ENCODE peak calls at places on chromosomes 13 and 19, in four cellular contexts. N, J, U and K are unnamed samples.
A peak's percentile ranks its signal among the peaks of the same experiment; 100 is the strongest.

GRCh38 chr13:23598371-23598770 is 28.2 kb downstream of the TNFRSF19 start:
- DNase-seq in J (no peak), N (no peak), U (no peak), K (no peak)

GRCh38 chr13:112376050-112376681 is at the start of gene SPACA7:
- DNase-seq in N (no peak), U (no peak), J (no peak), K (no peak)

GRCh38 chr19:57512845-57513244 is 13.1 kb downstream of the ZNF773 start:
- DNase-seq in J (no peak), U (no peak), N (no peak), K (peak; percentile 60)

GRCh38 chr19:9151367-9151766 is 11.2 kb downstream of the ZNF317 start:
- DNase-seq in J (no peak), U (no peak), N (no peak), K (no peak)

GRCh38 chr19:6383188-6383587 is 7.5 kb upstream of the PSPN start:
- DNase-seq in U (no peak), N (no peak), J (no peak), K (no peak)

GRCh38 chr19:19661675-19662251 is 1.7 kb downstream of the ATP13A1 start:
- DNase-seq in N (no peak), J (no peak), U (peak; percentile 30), K (no peak)

GRCh38 chr19:48685583-48685982 is 10.2 kb upstream of the FUT2 start:
- DNase-seq in N (no peak), U (no peak), J (no peak), K (no peak)

GRCh38 chr13:51683537-51684050 is 99.3 kb downstream of the WDFY2 start:
- DNase-seq in N (no peak), U (no peak), J (no peak), K (no peak)

GRCh38 chr19:51807111-51807701 is 12.2 kb downstream of the FPR3 start:
- DNase-seq in N (peak; percentile 25), U (peak; percentile 42), J (no peak), K (no peak)

GRCh38 chr19:15540435-15540834 is 32.1 kb downstream of the CYP4F22 start:
- DNase-seq in J (no peak), U (no peak), N (no peak), K (no peak)

GRCh38 chr19:17340302-17340870 is 3.0 kb downstream of the GTPBP3 start:
- DNase-seq in J (no peak), N (peak; percentile 90), U (peak; percentile 91), K (no peak)

GRCh38 chr19:22523940-22524339 is 101.8 kb upstream of the ZNF98 start:
- DNase-seq in J (no peak), U (no peak), N (no peak), K (no peak)

GRCh38 chr13:105428816-105429215 is 1106.6 kb downstream of the EFNB2 start:
- DNase-seq in J (no peak), U (no peak), N (no peak), K (no peak)

GRCh38 chr19:58305932-58306323 is 751 bp downstream of the ERVK3-1 start:
- DNase-seq in J (no peak), N (no peak), U (no peak), K (no peak)

GRCh38 chr13:64556391-64556790 is 2673.7 kb downstream of the PCDH9 start:
- DNase-seq in N (no peak), U (no peak), J (no peak), K (no peak)

GRCh38 chr19:2540646-2541454 is 64.9 kb downstream of the GADD45B start:
- DNase-seq in N (peak; percentile 97), U (peak; percentile 90), J (peak; percentile 94), K (peak; percentile 87)

GRCh38 chr19:45195764-45196163 is 17.2 kb downstream of the BLOC1S3 start:
- DNase-seq in J (peak; percentile 42), U (no peak), N (no peak), K (no peak)

GRCh38 chr13:61880576-61881283 is 465.1 kb upstream of the PCDH20 start:
- DNase-seq in N (peak; percentile 44), U (no peak), J (peak; percentile 58), K (no peak)

GRCh38 chr13:112810608-112811007 is 120.8 kb downstream of the ATP11A start:
- DNase-seq in N (no peak), J (no peak), U (no peak), K (no peak)

GRCh38 chr13:47621931-47622330 is 379.1 kb downstream of the SUCLA2 start:
- DNase-seq in N (no peak), J (no peak), U (no peak), K (no peak)

GRCh38 chr19:16342002-16342715 is 17.5 kb downstream of the KLF2 start:
- DNase-seq in U (no peak), N (no peak), J (no peak), K (no peak)

GRCh38 chr19:49161987-49162386 is 4.4 kb downstream of the TRPM4 start:
- DNase-seq in J (peak; percentile 77), U (no peak), N (no peak), K (no peak)

GRCh38 chr13:30835442-30835841 is 70.6 kb upstream of the MEDAG start:
- DNase-seq in J (no peak), U (no peak), N (no peak), K (no peak)

GRCh38 chr13:34344761-34345600 is 527.0 kb downstream of the RFC3 start:
- DNase-seq in U (no peak), N (no peak), J (no peak), K (no peak)

GRCh38 chr13:32045963-32046785 is 14.6 kb downstream of the FRY start:
- DNase-seq in N (no peak), J (peak; percentile 21), U (no peak), K (no peak)

GRCh38 chr19:40908981-40909380 is 26.9 kb upstream of the CYP2A7 start:
- DNase-seq in J (peak; percentile 49), U (no peak), N (no peak), K (no peak)

GRCh38 chr13:43365042-43365344 is 341.6 kb downstream of the DNAJC15 start:
- DNase-seq in N (no peak), J (no peak), U (no peak), K (no peak)

GRCh38 chr13:42039946-42040729 is 8.3 kb upstream of the DGKH start:
- DNase-seq in U (peak; percentile 85), J (peak; percentile 83), N (peak; percentile 73), K (peak; percentile 67)

GRCh38 chr19:29660835-29661234 is 4.4 kb upstream of the PLEKHF1 start:
- DNase-seq in J (no peak), U (no peak), N (no peak), K (no peak)

GRCh38 chr13:58827904-58828303 is 1196.4 kb downstream of the PCDH17 start:
- DNase-seq in U (no peak), J (no peak), N (no peak), K (no peak)

GRCh38 chr13:23161176-23161825 is 19.5 kb upstream of the SGCG start:
- DNase-seq in N (no peak), U (no peak), J (no peak), K (no peak)

GRCh38 chr19:50065938-50066337 is 40.1 kb downstream of the ZNF473 start:
- DNase-seq in U (no peak), J (no peak), N (no peak), K (no peak)

GRCh38 chr19:12260861-12261260 is 33.8 kb downstream of the ZNF44 start:
- DNase-seq in U (no peak), N (no peak), J (no peak), K (no peak)

GRCh38 chr19:28963481-28964245 is 249.3 kb downstream of the UQCRFS1 start:
- DNase-seq in J (no peak), U (no peak), N (no peak), K (no peak)

GRCh38 chr13:110528371-110528770 is 33.2 kb downstream of the RAB20 start:
- DNase-seq in N (no peak), J (no peak), U (no peak), K (no peak)

GRCh38 chr13:24865158-24865557 is 101.2 kb downstream of the RNF17 start:
- DNase-seq in N (no peak), U (no peak), J (no peak), K (no peak)
- TF ChIP-seq JUN in N (no peak), U (no peak), J (no peak), K (no peak)

DNA sequence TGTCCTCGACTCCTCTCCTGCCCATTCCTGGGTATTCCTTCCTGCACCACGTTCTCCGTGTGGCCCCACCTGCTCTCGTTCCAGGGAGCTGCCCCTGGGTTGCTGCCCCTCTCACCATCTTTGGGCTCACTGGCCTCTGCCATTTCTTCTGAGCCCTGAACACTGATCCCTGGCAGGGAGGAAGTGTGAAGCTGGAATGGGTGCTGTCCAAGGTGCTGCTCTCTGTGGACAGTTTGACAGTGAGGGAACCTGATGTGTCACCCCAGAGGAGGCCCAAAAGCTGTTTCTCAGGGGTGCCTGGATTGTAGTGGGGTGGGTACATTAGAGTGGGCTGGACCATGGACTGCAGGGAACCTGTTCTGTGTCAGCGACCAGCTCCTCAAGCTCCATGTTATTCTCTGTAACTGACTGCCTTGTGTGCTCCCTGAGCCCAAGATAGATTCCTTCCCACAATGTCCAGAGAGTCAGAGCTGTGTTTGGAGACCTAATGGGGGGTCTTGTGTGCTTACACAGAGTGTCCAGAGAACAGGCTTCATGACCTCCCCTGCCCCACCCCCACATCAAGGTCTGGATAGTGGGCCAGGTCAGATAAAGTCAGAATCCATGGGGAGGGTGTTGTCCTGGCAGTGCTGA is 7.2 kb upstream of the CEACAM8 start:
- DNase-seq in U (no peak), N (peak; percentile 64), J (no peak), K (peak; percentile 34)
- TF ChIP-seq JUN in U (no peak), N (peak; percentile 51), J (no peak), K (no peak)

GRCh38 chr19:47269596-47269995 is 5.1 kb upstream of the INAFM1 start:
- DNase-seq in N (no peak), U (no peak), J (no peak), K (no peak)

GRCh38 chr19:47264629-47265028 is 8.3 kb downstream of the CCDC9 start:
- DNase-seq in J (no peak), N (no peak), U (no peak), K (no peak)

GRCh38 chr19:47268028-47268427 is 6.7 kb upstream of the INAFM1 start:
- DNase-seq in N (no peak), J (no peak), U (no peak), K (no peak)

GRCh38 chr19:47266401-47266885 is 8.2 kb upstream of the INAFM1 start:
- DNase-seq in J (no peak), N (no peak), U (no peak), K (no peak)

GRCh38 chr19:47267350-47267759 is 7.3 kb upstream of the INAFM1 start:
- DNase-seq in J (no peak), U (no peak), N (no peak), K (no peak)
- TF ChIP-seq JUN in J (no peak), U (no peak), N (no peak), K (no peak)

GRCh38 chr19:4758082-4758481 is 33.5 kb upstream of the FEM1A start:
- DNase-seq in U (no peak), J (no peak), N (no peak), K (no peak)

GRCh38 chr19:4758659-4759058 is 32.9 kb upstream of the FEM1A start:
- DNase-seq in J (no peak), U (no peak), N (no peak), K (no peak)

GRCh38 chr19:4749870-4750269 is 26.2 kb upstream of the DPP9 start:
- DNase-seq in U (no peak), N (no peak), J (no peak), K (no peak)

GRCh38 chr19:4755459-4755858 is 31.8 kb upstream of the DPP9 start:
- DNase-seq in J (no peak), N (no peak), U (no peak), K (no peak)

DNA sequence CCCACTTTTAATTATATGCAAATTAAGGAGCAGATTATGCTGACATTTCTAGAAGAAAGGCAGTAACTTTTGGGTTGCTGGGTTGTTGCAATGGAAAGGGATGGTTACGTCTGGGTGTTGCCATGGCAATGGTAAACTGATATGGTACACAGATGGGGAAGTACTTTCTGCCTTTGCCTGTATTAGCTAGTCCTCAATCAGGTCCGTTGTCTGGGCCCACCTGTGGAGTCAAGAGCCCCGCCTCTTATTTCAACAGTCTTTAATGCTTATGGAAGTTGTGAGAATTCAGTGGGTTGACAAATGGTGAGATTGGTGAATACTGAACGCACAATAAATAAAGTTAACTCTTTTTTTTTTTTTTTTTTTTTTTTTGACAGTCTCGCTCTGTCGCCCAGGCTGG is 30.6 kb upstream of the DPP9 start:
- DNase-seq in U (no peak), J (no peak), N (no peak), K (no peak)
- TF ChIP-seq JUN in U (no peak), J (no peak), N (no peak), K (no peak)